ENCODE peak calls at places on chromosomes 3 and 15, in eight cellular contexts. N, Q, C, H, R, P, B and G are unnamed samples. For H3K4me1 and H3K27me3, the result is how much of the 10 kb centered on the place peaks cover.

GRCh38 chr3:64342940-64343691 is 117.8 kb upstream of the PRICKLE2 start:
- DNase-seq in N (no peak), C (no peak), R (peak), P (no peak), Q (no peak), B (no peak), H (no peak), G (no peak)

GRCh38 chr15:62606376-62607164 is 436.0 kb upstream of the TPM1 start:
- DNase-seq in Q (no peak), P (no peak), B (no peak), N (no peak), R (peak), C (no peak), H (no peak), G (no peak)

GRCh38 chr3:183253364-183253960 is 409 bp downstream of the B3GNT5 start:
- DNase-seq in R (peak), N (no peak), Q (peak), H (peak), C (peak), P (peak), B (no peak), G (peak)

GRCh38 chr15:69008056-69008455 is 6.4 kb upstream of the NOX5 start:
- DNase-seq in N (no peak), B (no peak), H (no peak), C (no peak), Q (no peak), P (no peak), R (no peak), G (no peak)

GRCh38 chr15:78811124-78811824 is at the start of gene ADAMTS7:
- DNase-seq in P (peak), R (peak), B (peak), Q (peak), C (peak), H (peak), N (no peak), G (no peak)

GRCh38 chr3:3089017-3089416 is 21.2 kb downstream of the IL5RA start:
- DNase-seq in Q (no peak), B (no peak), N (no peak), H (no peak), R (no peak), C (no peak), P (no peak), G (no peak)

GRCh38 chr3:79184226-79184625 is 583.6 kb downstream of the ROBO1 start:
- DNase-seq in H (no peak), Q (no peak), P (no peak), B (no peak), N (no peak), R (no peak), C (no peak), G (no peak)

GRCh38 chr3:99638244-99638948 is at the start of gene COL8A1:
- DNase-seq in R (peak), Q (peak), N (peak), C (no peak), B (peak), H (peak), P (peak), G (no peak)

GRCh38 chr15:64164436-64164835 is 1.6 kb upstream of the PPIB start:
- DNase-seq in P (no peak), Q (no peak), B (no peak), N (no peak), C (no peak), H (no peak), R (no peak), G (no peak)

GRCh38 chr15:52018693-52019393 is at the start of gene MAPK6:
- DNase-seq in B (peak), R (peak), H (peak), N (peak), Q (peak), C (peak), P (peak), G (peak)

DNA sequence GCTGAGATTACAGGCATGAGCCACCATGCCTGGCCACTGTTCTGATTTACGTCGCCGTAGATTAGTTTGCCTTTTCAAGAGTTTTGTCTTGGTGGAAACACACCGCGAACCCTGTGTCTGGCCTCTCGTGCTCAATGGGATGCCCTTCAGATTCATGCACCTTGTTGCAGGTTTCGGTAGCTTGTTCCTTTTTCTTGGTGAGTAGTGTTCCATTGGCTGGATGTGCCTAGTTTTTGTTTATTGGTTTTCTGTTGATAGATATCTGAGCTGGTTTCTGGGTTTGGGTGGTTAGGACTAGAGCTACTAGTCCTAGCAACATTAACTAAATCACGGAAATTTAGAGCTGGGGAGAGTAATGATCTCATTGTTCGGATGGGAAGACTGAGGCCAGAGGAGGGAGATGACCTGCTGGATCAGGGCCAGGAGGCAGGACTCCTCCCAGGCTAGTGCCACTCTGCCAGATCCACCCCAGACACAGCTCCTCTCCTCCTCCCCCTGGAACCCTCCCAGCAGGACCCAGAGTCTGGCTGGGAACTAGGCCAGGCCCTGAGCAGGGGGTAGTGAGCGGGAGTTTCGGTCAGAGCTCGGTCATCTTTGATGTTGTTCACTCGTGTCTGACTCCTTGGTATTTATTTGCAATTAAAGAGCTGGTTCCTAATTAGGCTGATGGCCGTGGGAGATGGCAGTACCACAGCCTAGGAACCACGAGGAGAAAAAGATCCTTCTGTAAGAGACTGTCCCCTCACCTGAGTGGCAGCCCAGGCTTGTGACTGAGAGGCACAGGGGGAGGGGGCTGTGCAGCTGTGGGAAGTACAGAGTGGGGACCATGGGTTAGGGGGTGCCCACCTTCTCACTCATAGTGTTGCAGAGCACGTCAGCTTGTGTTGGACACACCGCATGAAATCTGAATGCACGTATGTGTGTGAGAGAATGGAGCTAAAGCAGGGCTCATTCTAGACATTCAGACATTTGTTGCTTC is 73.4 kb downstream of the SMAD6 start:
- DNase-seq in Q (peak), C (no peak), P (no peak), B (no peak), R (peak), H (peak), N (no peak), G (no peak)
- H3K27ac ChIP-seq in Q (no peak), C (no peak), P (peak), B (no peak), R (no peak), H (no peak), N (no peak), G (no peak)

GRCh38 chr15:89333011-89333860 is 1.4 kb downstream of the POLG start:
- DNase-seq in N (no peak), P (no peak), Q (no peak), B (no peak), H (peak), R (no peak), C (no peak), G (no peak)
- H3K4me1 ChIP-seq in N (under half), P (under half), Q (half or more), B (under half), H (under half), R (under half), C (half or more), G (half or more)

GRCh38 chr3:14801031-14801430 is 17.7 kb upstream of the FGD5 start:
- DNase-seq in P (no peak), C (no peak), B (no peak), R (no peak), Q (no peak), N (no peak), H (no peak), G (no peak)
- H3K27me3 ChIP-seq in P (under half), C (under half), B (under half), R (under half), Q (under half), N (under half), H (under half), G (under half)

GRCh38 chr3:113218011-113218678 is 6.8 kb downstream of the BOC start:
- DNase-seq in H (no peak), R (no peak), C (no peak), P (no peak), B (no peak), N (no peak), Q (no peak), G (no peak)

GRCh38 chr3:113221703-113222257 is 10.4 kb downstream of the BOC start:
- DNase-seq in N (no peak), P (no peak), C (no peak), B (no peak), Q (no peak), H (no peak), R (no peak), G (no peak)

GRCh38 chr3:113219605-113220300 is 8.4 kb downstream of the BOC start:
- DNase-seq in N (no peak), B (no peak), P (no peak), H (no peak), R (no peak), Q (no peak), C (no peak), G (no peak)

GRCh38 chr3:113216393-113216792 is 5.0 kb downstream of the BOC start:
- DNase-seq in P (no peak), C (no peak), H (no peak), Q (no peak), B (no peak), N (no peak), R (no peak), G (no peak)

GRCh38 chr3:113218679-113219040 is 7.3 kb downstream of the BOC start:
- DNase-seq in B (no peak), P (no peak), C (no peak), R (no peak), Q (no peak), H (no peak), N (no peak), G (no peak)
- H3K27ac ChIP-seq in B (no peak), P (no peak), C (no peak), R (no peak), Q (no peak), H (no peak), N (peak), G (no peak)

GRCh38 chr3:112365035-112365434 is 32.1 kb downstream of the CD200 start:
- DNase-seq in Q (no peak), C (no peak), R (no peak), N (no peak), B (no peak), H (no peak), P (no peak), G (no peak)

GRCh38 chr3:112364291-112364690 is 31.3 kb downstream of the CD200 start:
- DNase-seq in Q (no peak), B (no peak), H (no peak), C (no peak), N (no peak), P (no peak), R (no peak), G (no peak)

GRCh38 chr3:112365636-112366035 is 32.7 kb downstream of the CD200 start:
- DNase-seq in R (no peak), B (no peak), C (no peak), N (no peak), Q (no peak), P (no peak), H (no peak), G (no peak)

GRCh38 chr3:112360574-112360973 is 27.6 kb downstream of the CD200 start:
- DNase-seq in R (peak), P (no peak), H (no peak), B (no peak), N (no peak), Q (no peak), C (no peak), G (no peak)

GRCh38 chr3:112362221-112362620 is 29.3 kb downstream of the CD200 start:
- DNase-seq in N (no peak), C (no peak), P (no peak), Q (no peak), R (no peak), B (no peak), H (no peak), G (no peak)
- H3K4me1 ChIP-seq in N (under half), C (under half), P (under half), Q (under half), R (under half), B (under half), H (under half), G (under half)

GRCh38 chr3:147405552-147406254 is 640 bp downstream of the ZIC4 start:
- DNase-seq in H (no peak), P (no peak), Q (no peak), C (no peak), N (no peak), B (peak), R (no peak), G (no peak)
- H3K27me3 ChIP-seq in H (under half), P (half or more), Q (half or more), C (under half), N (half or more), B (half or more), R (under half), G (under half)